ENCODE peak calls at places on chromosomes 12 and 14, in four cellular contexts. U is stomach, R is tibial nerve, A is body of pancreas. E is an unnamed sample. For H3K4me1, the result is how much of the 10 kb centered on the place peaks cover.

GRCh38 chr14:44962573-44963528 is 861 bp downstream of the TOGARAM1 start:
- DNase-seq in U (peak), R (peak), A (peak), E (peak)

GRCh38 chr14:76662580-76662979 is 98.7 kb upstream of the VASH1 start:
- DNase-seq in U (no peak), R (no peak), A (no peak), E (no peak)

GRCh38 chr12:15662303-15662980 is 126.7 kb downstream of the EPS8 start:
- DNase-seq in U (no peak), R (no peak), A (no peak), E (no peak)

GRCh38 chr14:92646952-92647461 is 101.4 kb downstream of the LGMN start:
- DNase-seq in U (no peak), R (no peak), A (no peak), E (peak)

GRCh38 chr12:57146925-57147640 is at the start of gene LRP1-AS:
- DNase-seq in U (no peak), R (no peak), A (no peak), E (no peak)

GRCh38 chr14:102994689-102995088 is 62.7 kb downstream of the CDC42BPB start:
- DNase-seq in U (no peak), R (no peak), A (no peak), E (no peak)

GRCh38 chr14:91094772-91095171 is 19.1 kb upstream of the DGLUCY start:
- DNase-seq in U (no peak), R (no peak), A (no peak), E (no peak)

GRCh38 chr12:12297201-12297830 is 30.5 kb upstream of the LRP6 start:
- DNase-seq in U (no peak), R (no peak), A (no peak), E (no peak)

GRCh38 chr14:69535230-69535848 is 39.3 kb downstream of the CCDC177 start:
- DNase-seq in U (peak), R (peak), A (peak), E (no peak)

GRCh38 chr14:36553650-36554260 is 28.7 kb downstream of the NKX2-8 start:
- DNase-seq in U (no peak), R (peak), A (peak), E (no peak)

GRCh38 chr14:93003945-93004698 is 81.2 kb downstream of the CHGA start:
- DNase-seq in U (no peak), R (no peak), A (no peak), E (no peak)

GRCh38 chr14:95701846-95702221 is 12.1 kb downstream of the TCL1A start:
- DNase-seq in U (no peak), R (no peak), A (no peak), E (no peak)

DNA sequence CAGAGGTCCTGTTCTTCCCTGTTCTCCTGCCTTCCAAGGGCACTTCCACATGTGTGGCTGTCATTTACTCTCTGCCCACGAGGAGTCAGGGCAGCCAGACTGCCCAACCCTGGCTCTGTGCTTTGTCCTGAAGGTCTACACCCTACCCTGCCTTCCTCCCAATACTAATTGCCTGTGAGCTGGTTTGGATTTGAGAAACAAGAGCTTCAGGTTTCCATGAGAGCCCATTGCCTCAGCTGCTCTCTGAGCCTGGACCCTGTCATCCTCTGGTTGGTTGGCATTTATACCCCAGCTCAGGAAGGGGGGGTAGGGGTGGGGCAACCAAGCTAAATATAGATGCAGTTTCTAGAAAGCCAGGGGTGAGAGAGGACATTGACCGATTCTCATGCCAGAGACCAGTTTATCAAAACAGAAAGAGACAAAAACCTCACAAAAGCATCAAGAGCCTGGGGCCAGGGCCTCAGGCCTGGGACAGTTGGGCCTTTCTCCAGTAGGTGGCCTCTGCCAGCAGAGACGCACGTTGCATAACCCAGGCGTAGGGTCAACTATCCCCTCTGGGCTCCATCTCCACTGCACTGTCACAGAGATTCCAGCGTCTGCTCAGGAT is 34.5 kb downstream of the VDR start:
- DNase-seq in U (peak), R (peak), A (peak), E (peak)
- TF ChIP-seq CTCF in U (peak), R (peak), A (peak), E (no peak)

GRCh38 chr12:1448321-1448720 is 146.1 kb downstream of the FBXL14 start:
- DNase-seq in U (no peak), R (no peak), A (no peak), E (no peak)

GRCh38 chr12:1444142-1444516 is 150.3 kb downstream of the FBXL14 start:
- DNase-seq in U (no peak), R (no peak), A (no peak), E (no peak)

GRCh38 chr12:1443421-1444141 is 150.8 kb downstream of the FBXL14 start:
- DNase-seq in U (no peak), R (no peak), A (no peak), E (peak)

DNA sequence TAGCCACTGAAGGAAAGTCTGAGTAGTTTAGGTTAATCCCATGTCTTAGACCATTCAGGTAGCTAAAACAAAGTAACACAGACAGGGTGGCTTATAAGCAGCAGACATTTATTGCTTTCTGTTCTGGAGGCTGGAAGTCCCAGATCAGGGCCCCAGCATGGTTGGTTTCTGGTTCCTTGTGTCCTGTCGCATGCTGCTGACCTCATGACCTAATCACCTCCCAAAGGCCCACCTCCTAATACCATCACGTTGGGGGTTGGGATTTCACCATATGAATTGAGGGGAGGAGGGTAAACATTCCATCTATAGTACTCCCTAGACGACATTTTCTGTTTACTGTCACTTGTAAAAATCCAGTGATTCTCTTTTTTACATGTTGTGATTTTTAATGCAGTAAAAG is 148.6 kb downstream of the FBXL14 start:
- DNase-seq in U (no peak), R (no peak), A (no peak), E (no peak)
- H3K4me1 ChIP-seq in U (under half), R (under half), A (under half), E (under half)

GRCh38 chr14:63543000-63543825 is at the start of gene PPP2R5E:
- DNase-seq in U (peak), R (peak), A (peak), E (peak)
- TF ChIP-seq POLR2A in U (no peak), R (peak), A (peak), E (peak)

DNA sequence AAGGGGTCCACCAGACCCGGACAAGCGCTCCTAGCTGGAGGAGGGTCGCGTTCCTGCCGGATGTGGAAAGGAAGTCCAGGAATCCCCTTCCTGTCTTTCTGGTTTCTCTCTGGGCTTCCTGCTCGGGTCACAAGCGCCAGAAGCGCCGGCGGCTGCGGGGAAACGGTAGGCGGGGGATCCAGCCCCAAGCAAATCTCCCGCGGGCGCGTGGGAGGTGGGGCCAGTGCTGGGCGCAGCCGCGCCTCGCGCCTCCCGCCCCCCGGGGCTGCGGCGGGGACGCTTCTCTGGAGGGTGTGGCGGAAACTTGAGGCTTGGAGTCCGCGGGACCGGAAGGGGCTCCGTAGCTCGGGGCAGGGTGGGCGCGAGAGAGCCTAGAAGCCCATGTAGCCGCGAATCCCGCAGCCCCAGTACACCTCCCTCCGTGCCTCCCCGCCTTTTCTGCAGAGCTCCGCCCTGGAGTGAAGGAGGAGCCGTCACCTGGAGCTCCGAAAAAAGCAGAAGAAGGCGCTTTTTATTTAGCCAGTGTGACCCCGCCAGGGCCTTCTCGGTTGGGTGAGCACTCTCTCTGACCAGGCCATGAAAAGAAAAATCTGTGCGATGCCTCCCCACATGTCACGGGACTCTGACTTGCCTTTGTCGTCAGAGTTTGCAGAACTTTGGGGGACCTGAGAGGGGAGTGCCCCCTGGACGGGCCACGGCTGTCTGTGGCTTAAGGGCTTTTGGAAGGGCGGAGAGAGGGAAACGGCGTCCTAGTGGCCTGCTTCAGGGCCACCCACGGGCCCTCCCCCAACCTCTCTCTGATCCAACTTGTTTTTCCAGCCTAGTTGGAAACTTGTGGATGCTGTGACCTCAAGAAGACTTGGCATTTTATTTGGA is 21.4 kb upstream of the CLEC2D start:
- DNase-seq in U (peak), R (peak), A (peak), E (peak)
- TF ChIP-seq CTCF in U (no peak), R (no peak), A (peak), E (no peak)

GRCh38 chr12:118061011-118061875 is at the start of gene WSB2:
- DNase-seq in U (peak), R (peak), A (peak), E (peak)

GRCh38 chr12:118060301-118061010 is 523 bp downstream of the WSB2 start:
- DNase-seq in U (peak), R (peak), A (peak), E (peak)

GRCh38 chr12:118059645-118060275 is 1.2 kb downstream of the WSB2 start:
- DNase-seq in U (no peak), R (no peak), A (no peak), E (no peak)

GRCh38 chr12:118058227-118058626 is 2.8 kb downstream of the WSB2 start:
- DNase-seq in U (no peak), R (no peak), A (no peak), E (no peak)

GRCh38 chr12:118058881-118059644 is 1.9 kb downstream of the WSB2 start:
- DNase-seq in U (no peak), R (no peak), A (no peak), E (no peak)
- H3K4me1 ChIP-seq in U (half or more), R (under half), A (half or more), E (under half)

GRCh38 chr14:52729585-52729924 is 411 bp upstream of the STYX start:
- DNase-seq in U (no peak), R (no peak), A (no peak), E (no peak)

GRCh38 chr14:52730708-52731111 is 744 bp downstream of the STYX start:
- DNase-seq in U (no peak), R (peak), A (no peak), E (no peak)

GRCh38 chr14:52724360-52724644 is 5.7 kb upstream of the STYX start:
- DNase-seq in U (no peak), R (no peak), A (no peak), E (no peak)

GRCh38 chr14:52733824-52734223 is 3.9 kb downstream of the STYX start:
- DNase-seq in U (no peak), R (no peak), A (no peak), E (no peak)

GRCh38 chr14:52729925-52730707 is at the start of gene STYX:
- DNase-seq in U (peak), R (peak), A (peak), E (peak)
- TF ChIP-seq POLR2A in U (no peak), R (peak), A (peak), E (peak)

GRCh38 chr12:68113644-68114043 is 45.9 kb downstream of the IFNG start:
- DNase-seq in U (no peak), R (no peak), A (no peak), E (no peak)
- TF ChIP-seq CTCF in U (no peak), R (no peak), A (no peak), E (no peak)

DNA sequence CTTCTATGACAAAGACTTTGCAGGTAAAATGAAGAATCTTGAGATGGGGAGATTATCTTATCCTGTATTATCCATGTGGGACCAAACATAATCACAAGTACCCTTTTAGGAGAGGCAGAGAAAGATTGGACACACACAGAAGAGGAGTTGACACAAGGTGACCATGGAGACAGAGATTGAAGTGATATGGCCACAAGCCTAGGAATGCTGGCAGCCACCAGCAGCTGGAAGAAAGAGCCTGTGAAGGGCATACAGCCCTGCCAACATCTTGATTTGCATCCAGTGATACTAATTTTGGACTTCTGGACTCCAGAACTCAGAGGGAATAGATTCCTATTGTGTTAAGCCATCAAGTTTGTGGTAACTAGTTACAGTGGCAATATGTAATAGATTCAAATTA is 78.1 kb downstream of the RPS29 start:
- DNase-seq in U (no peak), R (no peak), A (no peak), E (no peak)
- H3K4me1 ChIP-seq in U (under half), R (under half), A (under half), E (under half)

GRCh38 chr12:101933866-101934514 is 56.6 kb downstream of the DRAM1 start:
- DNase-seq in U (no peak), R (peak), A (no peak), E (no peak)

GRCh38 chr12:101931498-101932326 is 54.3 kb downstream of the DRAM1 start:
- DNase-seq in U (no peak), R (no peak), A (no peak), E (no peak)

GRCh38 chr12:101939856-101940265 is 62.5 kb downstream of the DRAM1 start:
- DNase-seq in U (peak), R (peak), A (peak), E (peak)

GRCh38 chr12:101939306-101939705 is 61.9 kb downstream of the DRAM1 start:
- DNase-seq in U (no peak), R (peak), A (no peak), E (no peak)

DNA sequence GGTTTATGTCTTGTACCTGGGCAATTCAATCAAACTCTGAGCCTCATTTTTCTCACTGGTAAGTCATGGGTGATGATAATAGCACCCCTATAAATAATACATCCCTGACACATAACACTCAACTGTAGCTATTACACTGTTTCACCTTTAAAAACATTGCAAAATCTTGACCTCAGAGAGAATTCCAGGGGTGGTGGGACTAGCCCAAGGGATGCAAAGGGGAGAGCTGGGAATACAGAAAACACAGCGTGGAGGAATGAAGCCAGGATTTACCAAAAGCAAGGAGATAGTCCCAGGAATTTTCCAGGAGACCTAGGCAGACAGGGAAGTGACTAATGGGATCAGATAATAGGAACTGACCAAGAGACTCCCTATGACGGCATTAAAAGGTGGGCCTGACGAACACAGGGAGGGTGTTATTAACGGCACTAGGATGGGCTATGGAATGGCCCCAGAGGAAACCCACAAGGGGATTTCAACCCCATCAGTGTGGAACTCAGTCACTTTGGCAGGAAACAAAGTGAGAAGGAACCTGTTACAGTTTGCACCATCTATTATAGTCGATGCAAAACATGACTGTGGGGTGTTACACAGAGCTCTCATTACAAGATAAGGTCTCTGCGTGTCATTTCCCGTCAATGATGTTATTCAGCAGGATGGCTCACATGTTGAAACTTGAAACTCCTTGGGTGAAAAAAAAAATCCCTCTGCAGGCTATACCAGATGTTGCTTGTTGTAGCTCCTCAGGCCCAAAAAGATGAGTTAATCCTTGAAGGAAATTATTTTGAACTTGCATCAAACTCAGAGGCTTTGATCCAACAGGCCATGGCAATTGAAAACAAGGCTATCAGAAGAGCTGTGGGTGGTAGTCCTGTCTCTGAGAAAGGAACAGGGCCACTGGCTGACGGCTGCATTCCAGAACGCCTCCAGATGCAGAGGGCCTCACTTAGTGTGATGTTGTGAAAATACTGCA is 58.7 kb downstream of the DRAM1 start:
- DNase-seq in U (no peak), R (peak), A (no peak), E (peak)
- TF ChIP-seq POLR2A in U (no peak), R (peak), A (no peak), E (no peak)